ENCODE peak calls at places on chromosomes 2 and 18, in five cellular contexts. V is HL-60, W is coronary artery, N is tibial artery, P is A673. L is an unnamed sample.

GRCh38 chr2:177275671-177276070 is 11.1 kb upstream of the NFE2L2 start:
- DNase-seq in V (no peak), W (no peak), N (no peak), P (peak; percentile 44), L (no peak)

GRCh38 chr2:171281116-171281515 is 120.4 kb upstream of the TLK1 start:
- DNase-seq in V (no peak), W (no peak), N (no peak), P (no peak), L (no peak)

GRCh38 chr18:23924813-23925212 is 89.7 kb upstream of the TTC39C start:
- DNase-seq in V (no peak), W (no peak), N (no peak), P (peak; percentile 22), L (no peak)

GRCh38 chr2:28649481-28650260 is 102.0 kb upstream of the PPP1CB start:
- DNase-seq in V (no peak), W (peak; percentile 72), N (no peak), P (peak; percentile 76), L (no peak)

GRCh38 chr2:195710407-195710806 is 53.4 kb downstream of the SLC39A10 start:
- DNase-seq in V (no peak), W (no peak), N (no peak), P (no peak), L (no peak)

GRCh38 chr2:145012214-145012670 is 492.3 kb upstream of the ZEB2 start:
- DNase-seq in V (no peak), W (no peak), N (no peak), P (no peak), L (no peak)

GRCh38 chr18:74092922-74093321 is 54.7 kb downstream of the FBXO15 start:
- DNase-seq in V (no peak), W (no peak), N (no peak), P (no peak), L (peak; percentile 41)

GRCh38 chr2:197113221-197113831 is 186.8 kb upstream of the PGAP1 start:
- DNase-seq in V (peak; percentile 15), W (no peak), N (no peak), P (peak; percentile 60), L (no peak)

GRCh38 chr2:43725711-43726246 is 48.1 kb upstream of the DYNC2LI1 start:
- DNase-seq in V (no peak), W (no peak), N (no peak), P (no peak), L (no peak)

GRCh38 chr2:172995323-172996244 is 80.1 kb upstream of the MAP3K20 start:
- DNase-seq in V (no peak), W (no peak), N (peak; percentile 35), P (no peak), L (no peak)

GRCh38 chr18:52190630-52191029 is 149.4 kb upstream of the DCC start:
- DNase-seq in V (no peak), W (no peak), N (no peak), P (peak; percentile 5), L (no peak)

GRCh38 chr18:62331581-62332436 is 6.7 kb downstream of the TNFRSF11A start:
- DNase-seq in V (no peak), W (no peak), N (peak; percentile 68), P (no peak), L (no peak)

GRCh38 chr18:7452331-7452730 is 114.8 kb upstream of the PTPRM start:
- DNase-seq in V (no peak), W (no peak), N (peak; percentile 28), P (no peak), L (peak; percentile 66)

GRCh38 chr2:152537252-152537651 is 180.0 kb downstream of the PRPF40A start:
- DNase-seq in V (peak; percentile 6), W (no peak), N (no peak), P (peak; percentile 93), L (no peak)

GRCh38 chr2:178152033-178152432 is 39.8 kb downstream of the RBM45 start:
- DNase-seq in V (no peak), W (no peak), N (no peak), P (no peak), L (no peak)

GRCh38 chr2:125125902-125126301 is 1100.8 kb downstream of the CNTNAP5 start:
- DNase-seq in V (no peak), W (no peak), N (no peak), P (no peak), L (no peak)

GRCh38 chr18:63043516-63043915 is 276.1 kb downstream of the BCL2 start:
- DNase-seq in V (no peak), W (no peak), N (no peak), P (no peak), L (no peak)

GRCh38 chr2:152440460-152440859 is 105.5 kb downstream of the FMNL2 start:
- DNase-seq in V (no peak), W (no peak), N (no peak), P (no peak), L (no peak)

GRCh38 chr2:104844813-104845551 is 8.9 kb upstream of the POU3F3 start:
- DNase-seq in V (no peak), W (no peak), N (no peak), P (no peak), L (peak; percentile 55)

GRCh38 chr2:74313497-74313896 is 29.7 kb downstream of the SLC4A5 start:
- DNase-seq in V (no peak), W (no peak), N (no peak), P (no peak), L (no peak)

GRCh38 chr18:74633652-74634352 is 36.1 kb downstream of the ZNF407 start:
- DNase-seq in V (no peak), W (no peak), N (no peak), P (no peak), L (no peak)

GRCh38 chr2:30225131-30225762 is 6.1 kb upstream of the LBH start:
- DNase-seq in V (no peak), W (peak; percentile 72), N (no peak), P (peak; percentile 70), L (no peak)

GRCh38 chr2:112138143-112139032 is at the start of gene FBLN7:
- DNase-seq in V (no peak), W (no peak), N (no peak), P (peak; percentile 46), L (no peak)

GRCh38 chr2:176518823-176519222 is 249.6 kb downstream of the MTX2 start:
- DNase-seq in V (no peak), W (no peak), N (no peak), P (peak; percentile 85), L (no peak)

GRCh38 chr2:55923091-55923977 is at the start of gene EFEMP1:
- DNase-seq in V (no peak), W (peak; percentile 83), N (peak; percentile 83), P (no peak), L (peak; percentile 62)

GRCh38 chr2:30561349-30561748 is 114.3 kb downstream of the LCLAT1 start:
- DNase-seq in V (no peak), W (no peak), N (no peak), P (no peak), L (no peak)

GRCh38 chr18:31741096-31741735 is 19.5 kb downstream of the SLC25A52 start:
- DNase-seq in V (peak; percentile 13), W (no peak), N (peak; percentile 65), P (peak; percentile 62), L (no peak)

GRCh38 chr2:16181062-16181740 is 240.9 kb downstream of the MYCN start:
- DNase-seq in V (no peak), W (no peak), N (no peak), P (no peak), L (no peak)

GRCh38 chr2:102050854-102051391 is 59.2 kb downstream of the IL1R2 start:
- DNase-seq in V (no peak), W (peak; percentile 89), N (peak; percentile 94), P (peak; percentile 17), L (peak; percentile 41)

GRCh38 chr18:67139899-67140298 is 376.6 kb downstream of the DSEL start:
- DNase-seq in V (no peak), W (no peak), N (no peak), P (no peak), L (no peak)

GRCh38 chr18:79941473-79942119 is 9.9 kb downstream of the SLC66A2 start:
- DNase-seq in V (no peak), W (peak; percentile 54), N (no peak), P (no peak), L (no peak)

GRCh38 chr2:73175663-73176204 is 26.6 kb upstream of the NOTO start:
- DNase-seq in V (peak; percentile 28), W (peak; percentile 79), N (peak; percentile 80), P (peak; percentile 88), L (peak; percentile 83)

GRCh38 chr2:73174244-73174643 is 28.1 kb upstream of the NOTO start:
- DNase-seq in V (no peak), W (no peak), N (no peak), P (no peak), L (no peak)

GRCh38 chr2:73176205-73176880 is 26.0 kb upstream of the NOTO start:
- DNase-seq in V (peak; percentile 32), W (no peak), N (peak; percentile 23), P (peak; percentile 26), L (peak; percentile 13)

GRCh38 chr2:73173781-73174180 is 28.6 kb upstream of the NOTO start:
- DNase-seq in V (no peak), W (no peak), N (no peak), P (no peak), L (no peak)

GRCh38 chr2:73174941-73175662 is 27.3 kb upstream of the NOTO start:
- DNase-seq in V (no peak), W (no peak), N (no peak), P (no peak), L (no peak)
- H3K4me3 ChIP-seq in V (no peak overlapping the region), W (peak overlapping the region; percentile 72), N (peak overlapping the region; percentile 62), P (peak overlapping the region; percentile 36), L (peak overlapping the region; percentile 48)

GRCh38 chr18:48345596-48345995 is 63.6 kb downstream of the ZBTB7C start:
- DNase-seq in V (no peak), W (no peak), N (no peak), P (no peak), L (no peak)
- TF ChIP-seq CTCF in V (no peak), W (no peak), N (no peak), P (peak; percentile 43), L (no peak)

GRCh38 chr2:80706541-80706940 is 402.0 kb upstream of the LRRTM1 start:
- DNase-seq in V (no peak), W (no peak), N (no peak), P (no peak), L (no peak)
- H3K4me3 ChIP-seq in V (no peak overlapping the region), W (no peak overlapping the region), N (no peak overlapping the region), P (no peak overlapping the region), L (no peak overlapping the region)

DNA sequence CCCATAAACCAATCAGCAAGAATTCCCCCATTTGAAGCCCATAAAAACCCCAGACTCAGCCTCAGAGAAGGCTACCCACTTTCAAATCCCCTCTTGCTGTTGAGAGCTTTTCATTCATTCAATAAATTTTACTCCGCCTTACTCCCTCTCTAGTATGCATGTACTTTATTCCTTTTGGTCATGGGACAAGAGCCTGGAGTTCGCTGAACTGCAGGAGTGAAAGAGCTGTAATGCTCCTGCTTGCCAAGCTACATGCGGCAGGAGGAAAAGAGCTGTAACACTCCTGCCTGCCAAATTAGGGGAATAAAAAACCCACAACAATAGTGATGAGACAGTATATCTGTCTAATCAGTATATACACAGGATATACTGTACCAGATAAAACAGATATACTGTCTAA is 1261.7 kb downstream of the LRP1B start:
- DNase-seq in V (no peak), W (no peak), N (no peak), P (no peak), L (no peak)
- TF ChIP-seq CTCF in V (no peak), W (no peak), N (no peak), P (no peak), L (no peak)

GRCh38 chr2:46569061-46569560 is 89.7 kb downstream of the TMEM247 start:
- DNase-seq in V (peak; percentile 53), W (no peak), N (no peak), P (no peak), L (no peak)
- H3K4me3 ChIP-seq in V (no peak overlapping the region), W (peak overlapping the region; percentile 17), N (no peak overlapping the region), P (no peak overlapping the region), L (no peak overlapping the region)

L was measured in pancreas.